ENCODE peak calls at places on chromosomes 7 and 10, in four cellular contexts. One of them, this sample, is unnamed.

GRCh38 chr10:52442576-52442975 is 128.5 kb downstream of the DKK1 start:
- DNase-seq in mesendoderm: no peak
- DNase-seq in H1: no peak
- DNase-seq in trophoblast cell: no peak
- DNase-seq in this sample: no peak

GRCh38 chr7:100885440-100886141 is 3.9 kb downstream of the UFSP1 start:
- DNase-seq in mesendoderm: no peak
- DNase-seq in H1: no peak
- DNase-seq in trophoblast cell: no peak
- DNase-seq in this sample: no peak

GRCh38 chr10:63415635-63416244 is 50.0 kb downstream of the JMJD1C start:
- DNase-seq in mesendoderm: no peak
- DNase-seq in H1: no peak
- DNase-seq in trophoblast cell: no peak
- DNase-seq in this sample: no peak

GRCh38 chr7:8597565-8597964 is 164.2 kb downstream of the NXPH1 start:
- DNase-seq in mesendoderm: no peak
- DNase-seq in H1: no peak
- DNase-seq in trophoblast cell: no peak
- DNase-seq in this sample: no peak

GRCh38 chr7:156614434-156615264 is 25.9 kb upstream of the RNF32 start:
- DNase-seq in mesendoderm: no peak
- DNase-seq in H1: no peak
- DNase-seq in trophoblast cell: no peak
- DNase-seq in this sample: no peak

GRCh38 chr7:45192546-45193177 is 35.1 kb downstream of the RAMP3 start:
- DNase-seq in mesendoderm: no peak
- DNase-seq in H1: no peak
- DNase-seq in trophoblast cell: no peak
- DNase-seq in this sample: peak

GRCh38 chr10:84863675-84864074 is 535.3 kb downstream of the CCSER2 start:
- DNase-seq in mesendoderm: peak
- DNase-seq in H1: no peak
- DNase-seq in trophoblast cell: no peak
- DNase-seq in this sample: no peak

GRCh38 chr10:97788552-97789442 is 17.0 kb upstream of the SFRP5 start:
- DNase-seq in mesendoderm: peak
- DNase-seq in H1: no peak
- DNase-seq in trophoblast cell: peak
- DNase-seq in this sample: no peak

GRCh38 chr7:36958094-36958718 is 233.9 kb upstream of the AOAH start:
- DNase-seq in mesendoderm: no peak
- DNase-seq in H1: no peak
- DNase-seq in trophoblast cell: no peak
- DNase-seq in this sample: no peak

GRCh38 chr10:62453274-62453673 is 79.1 kb downstream of the ZNF365 start:
- DNase-seq in mesendoderm: no peak
- DNase-seq in H1: no peak
- DNase-seq in trophoblast cell: no peak
- DNase-seq in this sample: no peak

GRCh38 chr7:22563621-22564241 is 63.7 kb upstream of the STEAP1B start:
- DNase-seq in mesendoderm: peak
- DNase-seq in H1: no peak
- DNase-seq in trophoblast cell: no peak
- DNase-seq in this sample: no peak

GRCh38 chr7:1251796-1252542 is 19.3 kb downstream of the UNCX start:
- DNase-seq in mesendoderm: no peak
- DNase-seq in H1: no peak
- DNase-seq in trophoblast cell: no peak
- DNase-seq in this sample: no peak

GRCh38 chr7:66739477-66739876 is 1.1 kb upstream of the RABGEF1 start:
- DNase-seq in mesendoderm: no peak
- DNase-seq in H1: no peak
- DNase-seq in trophoblast cell: peak
- DNase-seq in this sample: no peak

GRCh38 chr7:54841772-54842707 is 83.0 kb upstream of the SEC61G start:
- DNase-seq in mesendoderm: peak
- DNase-seq in H1: no peak
- DNase-seq in trophoblast cell: no peak
- DNase-seq in this sample: peak

GRCh38 chr10:132189016-132189415 is 2.3 kb downstream of the DPYSL4 start:
- DNase-seq in mesendoderm: no peak
- DNase-seq in H1: no peak
- DNase-seq in trophoblast cell: no peak
- DNase-seq in this sample: no peak
- H4K8ac ChIP-seq in mesendoderm: no peak
- H4K8ac ChIP-seq in H1: no peak
- H4K8ac ChIP-seq in trophoblast cell: no peak
- H4K8ac ChIP-seq in this sample: no peak

DNA sequence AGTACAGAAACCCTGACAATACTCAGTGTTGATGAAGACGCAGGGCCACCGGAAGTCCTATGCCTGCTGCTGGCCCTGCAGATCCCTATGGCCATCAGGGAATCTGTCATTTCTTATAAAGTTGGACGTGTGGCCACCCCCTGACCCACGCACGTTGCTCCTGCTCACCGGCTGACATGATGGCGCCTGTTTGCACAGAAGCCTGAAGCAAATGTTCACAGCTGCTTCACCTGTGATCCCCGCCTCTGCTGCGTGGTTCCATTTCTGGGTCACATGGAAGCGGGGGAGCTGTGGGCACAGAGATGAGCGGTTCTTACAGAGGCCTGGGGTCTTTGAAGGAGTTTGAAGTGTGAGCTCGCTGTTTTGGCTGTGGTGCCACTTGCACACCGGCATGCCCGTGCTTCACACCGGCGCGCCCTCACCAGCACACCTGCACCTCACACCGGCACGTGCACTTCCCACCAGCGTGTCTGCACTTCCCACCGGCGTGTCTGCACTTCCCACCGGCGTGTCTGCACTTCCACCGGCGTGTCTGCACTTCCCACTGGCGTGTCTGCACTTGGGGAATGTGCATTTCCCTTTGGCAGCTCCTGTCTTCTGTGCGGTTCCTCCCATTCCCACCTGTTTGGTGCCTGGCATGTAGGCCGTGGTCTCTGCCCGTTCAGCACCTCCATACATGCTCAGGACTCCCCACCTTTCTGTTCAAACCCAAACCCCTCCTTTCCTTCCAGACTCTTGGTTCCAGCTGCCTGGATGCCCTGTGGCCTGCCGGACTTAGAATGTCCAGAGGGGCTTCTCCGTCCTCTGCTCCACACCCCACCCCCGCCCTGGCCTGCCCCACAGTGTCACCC is 86.6 kb downstream of the INPP5A start:
- DNase-seq in mesendoderm: no peak
- DNase-seq in H1: no peak
- DNase-seq in trophoblast cell: no peak
- DNase-seq in this sample: peak
- H4K8ac ChIP-seq in mesendoderm: no peak
- H4K8ac ChIP-seq in H1: no peak
- H4K8ac ChIP-seq in trophoblast cell: no peak
- H4K8ac ChIP-seq in this sample: no peak

DNA sequence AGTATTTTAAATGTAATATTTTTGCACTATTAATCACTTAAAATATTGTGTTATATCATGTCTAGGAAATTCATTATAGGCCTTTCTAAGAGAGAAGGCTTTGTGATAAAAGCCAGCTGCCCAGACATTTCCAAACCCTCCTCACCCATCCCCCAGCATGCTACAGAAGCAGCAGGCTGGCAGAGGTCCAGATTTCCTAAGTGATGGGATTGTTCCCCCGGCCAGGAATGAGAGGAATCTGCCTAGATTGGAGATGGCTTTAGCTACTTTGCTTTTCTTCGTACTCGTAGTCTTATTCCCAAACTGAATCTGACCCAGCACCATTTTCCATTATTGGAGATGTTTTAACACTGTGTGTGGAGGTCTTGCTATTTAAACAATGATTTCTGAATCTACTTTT is 29.4 kb downstream of the CDK14 start:
- DNase-seq in mesendoderm: peak
- DNase-seq in H1: no peak
- DNase-seq in trophoblast cell: no peak
- DNase-seq in this sample: no peak
- H4K8ac ChIP-seq in mesendoderm: no peak
- H4K8ac ChIP-seq in H1: no peak
- H4K8ac ChIP-seq in trophoblast cell: no peak
- H4K8ac ChIP-seq in this sample: no peak

GRCh38 chr10:71517310-71518159 is 120.8 kb downstream of the CDH23 start:
- DNase-seq in mesendoderm: no peak
- DNase-seq in H1: no peak
- DNase-seq in trophoblast cell: no peak
- DNase-seq in this sample: no peak
- H4K8ac ChIP-seq in mesendoderm: no peak
- H4K8ac ChIP-seq in H1: no peak
- H4K8ac ChIP-seq in trophoblast cell: no peak
- H4K8ac ChIP-seq in this sample: no peak

GRCh38 chr10:122249303-122249850 is 21.7 kb upstream of the BTBD16 start:
- DNase-seq in mesendoderm: no peak
- DNase-seq in H1: no peak
- DNase-seq in trophoblast cell: peak
- DNase-seq in this sample: no peak
- H4K8ac ChIP-seq in mesendoderm: no peak
- H4K8ac ChIP-seq in H1: no peak
- H4K8ac ChIP-seq in trophoblast cell: no peak
- H4K8ac ChIP-seq in this sample: no peak

GRCh38 chr10:13615650-13616049 is 28.9 kb downstream of the PRPF18 start:
- DNase-seq in mesendoderm: peak
- DNase-seq in H1: no peak
- DNase-seq in trophoblast cell: no peak
- DNase-seq in this sample: peak

GRCh38 chr10:13612654-13613373 is 26.0 kb downstream of the PRPF18 start:
- DNase-seq in mesendoderm: no peak
- DNase-seq in H1: no peak
- DNase-seq in trophoblast cell: no peak
- DNase-seq in this sample: no peak

GRCh38 chr10:13617146-13617545 is 30.4 kb downstream of the PRPF18 start:
- DNase-seq in mesendoderm: no peak
- DNase-seq in H1: no peak
- DNase-seq in trophoblast cell: no peak
- DNase-seq in this sample: no peak

GRCh38 chr10:13613519-13613918 is 26.8 kb downstream of the PRPF18 start:
- DNase-seq in mesendoderm: peak
- DNase-seq in H1: no peak
- DNase-seq in trophoblast cell: no peak
- DNase-seq in this sample: no peak

GRCh38 chr10:13614530-13615332 is 28.0 kb downstream of the PRPF18 start:
- DNase-seq in mesendoderm: peak
- DNase-seq in H1: peak
- DNase-seq in trophoblast cell: peak
- DNase-seq in this sample: peak
- H4K8ac ChIP-seq in mesendoderm: no peak
- H4K8ac ChIP-seq in H1: no peak
- H4K8ac ChIP-seq in trophoblast cell: peak
- H4K8ac ChIP-seq in this sample: no peak

GRCh38 chr10:132433671-132434340 is 36.8 kb downstream of the PWWP2B start:
- DNase-seq in mesendoderm: no peak
- DNase-seq in H1: no peak
- DNase-seq in trophoblast cell: no peak
- DNase-seq in this sample: no peak
- H4K8ac ChIP-seq in mesendoderm: no peak
- H4K8ac ChIP-seq in H1: peak
- H4K8ac ChIP-seq in trophoblast cell: no peak
- H4K8ac ChIP-seq in this sample: no peak

GRCh38 chr7:138460176-138460648 is at the start of gene TRIM24:
- DNase-seq in mesendoderm: no peak
- DNase-seq in H1: no peak
- DNase-seq in trophoblast cell: no peak
- DNase-seq in this sample: no peak
- H4K8ac ChIP-seq in mesendoderm: peak
- H4K8ac ChIP-seq in H1: peak
- H4K8ac ChIP-seq in trophoblast cell: peak
- H4K8ac ChIP-seq in this sample: no peak